ENCODE peak calls at places on chromosomes 6 and 20, in four cellular contexts. L, E, Q and Y are unnamed samples.

GRCh38 chr6:104526383-104526782 is 333.3 kb downstream of the HACE1 start:
- DNase-seq in L (no peak), E (no peak), Q (no peak), Y (no peak)

GRCh38 chr6:119079288-119079809 is 885 bp upstream of the FAM184A start:
- DNase-seq in L (no peak), E (peak), Q (no peak), Y (no peak)

GRCh38 chr6:105318660-105319059 is 84.2 kb downstream of the PREP start:
- DNase-seq in L (no peak), E (peak), Q (no peak), Y (no peak)

GRCh38 chr6:31559958-31560696 is 12.0 kb upstream of the LTA start:
- DNase-seq in L (no peak), E (peak), Q (no peak), Y (no peak)

GRCh38 chr20:11675920-11676617 is 241.6 kb upstream of the BTBD3 start:
- DNase-seq in L (no peak), E (no peak), Q (no peak), Y (no peak)

GRCh38 chr20:59253779-59254319 is 46.6 kb upstream of the EDN3 start:
- DNase-seq in L (no peak), E (no peak), Q (no peak), Y (no peak)

GRCh38 chr20:3678893-3679720 is 2.7 kb downstream of the ADAM33 start:
- DNase-seq in L (no peak), E (no peak), Q (no peak), Y (no peak)

GRCh38 chr20:17210387-17210786 is 16.5 kb upstream of the PCSK2 start:
- DNase-seq in L (no peak), E (no peak), Q (no peak), Y (no peak)

GRCh38 chr6:54698974-54699373 is 147.6 kb upstream of the FAM83B start:
- DNase-seq in L (no peak), E (peak), Q (no peak), Y (no peak)

GRCh38 chr6:56613247-56613851 is 29.3 kb downstream of the DST start:
- DNase-seq in L (no peak), E (no peak), Q (no peak), Y (no peak)

GRCh38 chr20:3403741-3404140 is 3.7 kb downstream of the DNAAF9 start:
- DNase-seq in L (no peak), E (no peak), Q (no peak), Y (no peak)

GRCh38 chr6:121940728-121941127 is 458.7 kb upstream of the HSF2 start:
- DNase-seq in L (no peak), E (no peak), Q (no peak), Y (no peak)

GRCh38 chr20:47295921-47296426 is 60.5 kb downstream of the ZMYND8 start:
- DNase-seq in L (peak), E (peak), Q (no peak), Y (no peak)

GRCh38 chr6:28212510-28213212 is 12.4 kb upstream of the ZSCAN9 start:
- DNase-seq in L (peak), E (peak), Q (no peak), Y (no peak)

GRCh38 chr6:155880905-155881304 is 425.3 kb upstream of the NOX3 start:
- DNase-seq in L (no peak), E (no peak), Q (no peak), Y (no peak)

GRCh38 chr6:43644940-43645612 is at the start of gene RSPH9:
- DNase-seq in L (peak), E (no peak), Q (peak), Y (no peak)

GRCh38 chr6:131657630-131658111 is 20.6 kb downstream of the ENPP3 start:
- DNase-seq in L (no peak), E (peak), Q (no peak), Y (no peak)

GRCh38 chr6:35044145-35044745 is 96.9 kb downstream of the TCP11 start:
- DNase-seq in L (peak), E (peak), Q (no peak), Y (no peak)

GRCh38 chr6:84892666-84893065 is 128.3 kb upstream of the TBX18 start:
- DNase-seq in L (no peak), E (peak), Q (no peak), Y (no peak)

GRCh38 chr20:39800111-39800510 is 838.0 kb downstream of the DHX35 start:
- DNase-seq in L (no peak), E (peak), Q (no peak), Y (no peak)

GRCh38 chr20:57666106-57666833 is 43.5 kb downstream of the PMEPA1 start:
- DNase-seq in L (no peak), E (no peak), Q (no peak), Y (no peak)

GRCh38 chr6:154503576-154504501 is 6.6 kb downstream of the CNKSR3 start:
- DNase-seq in L (no peak), E (no peak), Q (no peak), Y (no peak)

GRCh38 chr6:85670573-85670972 is 27.9 kb upstream of the SYNCRIP start:
- DNase-seq in L (no peak), E (peak), Q (no peak), Y (no peak)

GRCh38 chr20:19806806-19807691 is 49.0 kb downstream of the RIN2 start:
- DNase-seq in L (no peak), E (peak), Q (no peak), Y (no peak)

DNA sequence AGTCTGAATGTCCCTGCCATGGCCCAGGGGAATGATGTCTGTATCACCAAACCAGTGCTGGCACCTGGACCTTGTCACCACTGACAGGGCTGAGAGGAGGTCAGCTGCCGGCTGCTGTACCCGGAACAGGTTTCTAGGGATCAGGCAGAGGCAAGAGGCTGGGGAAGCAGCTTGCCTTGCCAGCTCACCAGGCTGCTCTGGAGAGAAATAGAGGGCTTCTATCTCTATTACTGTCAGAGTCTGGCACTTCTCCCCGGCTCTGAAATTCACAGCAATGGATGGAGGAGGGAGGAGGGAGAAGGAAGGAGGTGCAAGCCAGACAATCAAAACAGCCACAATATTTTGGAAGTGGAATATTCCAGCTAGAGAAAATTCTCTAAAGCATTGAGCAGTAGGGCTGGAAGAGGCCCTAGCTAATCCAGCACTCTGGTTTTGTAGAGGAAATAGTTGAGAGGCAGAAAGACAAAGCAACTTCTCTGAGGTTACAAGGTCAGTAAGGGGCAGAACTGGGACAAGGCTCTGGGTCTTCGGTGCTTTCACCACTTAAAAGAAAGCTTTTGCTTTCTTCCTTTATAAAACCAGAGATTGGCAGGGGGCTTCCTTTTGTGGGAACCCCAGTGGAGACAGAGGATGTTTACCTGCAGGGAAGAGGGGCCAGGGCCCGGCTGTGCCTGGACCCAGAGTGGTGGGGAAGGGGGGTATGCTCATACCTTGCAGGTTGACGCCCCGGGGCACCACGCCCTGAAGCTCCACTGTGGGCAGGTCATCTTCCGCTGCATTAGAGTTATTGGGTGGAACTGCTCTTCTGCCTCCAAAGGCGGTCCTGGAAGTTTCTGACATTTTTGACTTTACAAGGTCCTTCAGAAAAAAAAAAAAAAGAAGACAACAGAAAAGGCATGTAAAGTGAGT is 2.4 kb downstream of the F13A1 start:
- DNase-seq in L (no peak), E (no peak), Q (no peak), Y (no peak)
- TF ChIP-seq CTCF in L (no peak), E (no peak), Q (no peak), Y (no peak)

GRCh38 chr20:36951977-36952738 is 650 bp upstream of the SAMHD1 start:
- DNase-seq in L (no peak), E (no peak), Q (no peak), Y (no peak)
- TF ChIP-seq CTCF in L (no peak), E (no peak), Q (no peak), Y (no peak)

GRCh38 chr6:36099872-36100483 is 30.3 kb upstream of the MAPK13 start:
- DNase-seq in L (no peak), E (no peak), Q (peak), Y (no peak)

GRCh38 chr6:36098920-36099647 is 31.2 kb upstream of the MAPK13 start:
- DNase-seq in L (no peak), E (no peak), Q (no peak), Y (no peak)

GRCh38 chr6:36095497-36096391 is 34.6 kb upstream of the MAPK13 start:
- DNase-seq in L (no peak), E (no peak), Q (no peak), Y (no peak)

GRCh38 chr6:36101691-36102090 is 28.6 kb upstream of the MAPK13 start:
- DNase-seq in L (no peak), E (no peak), Q (no peak), Y (no peak)

DNA sequence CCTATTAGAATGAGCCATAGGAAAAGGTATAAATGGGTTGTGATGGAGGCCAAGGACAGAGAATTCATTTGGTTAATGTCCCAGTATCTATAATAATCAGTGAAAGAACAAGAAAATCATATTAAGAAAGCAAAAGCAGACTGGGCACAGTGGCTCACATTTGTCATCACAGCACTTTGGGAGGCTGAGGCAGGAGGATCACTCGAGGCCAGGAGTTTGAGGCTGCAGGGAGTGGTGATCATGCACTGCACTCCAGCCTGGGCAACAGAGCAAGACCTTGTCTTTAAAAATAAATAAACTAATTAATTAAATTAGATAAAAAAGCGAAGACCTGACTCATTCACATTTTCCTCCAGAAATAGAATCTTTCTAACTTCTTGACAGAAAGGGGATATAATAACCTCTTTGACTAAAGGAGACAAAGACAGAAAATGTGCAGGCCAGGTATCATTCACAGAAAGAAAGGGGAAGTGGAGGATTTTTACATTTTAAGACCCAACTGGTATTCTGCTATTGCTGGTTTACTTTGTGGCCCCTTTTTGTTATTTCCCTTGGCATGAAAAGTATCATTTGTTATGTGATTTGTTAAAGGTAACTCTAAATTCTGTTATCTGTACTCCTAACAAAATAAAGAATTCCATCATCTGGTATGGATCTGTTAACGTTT is 31.9 kb upstream of the MAPK13 start:
- DNase-seq in L (no peak), E (no peak), Q (no peak), Y (no peak)
- TF ChIP-seq CTCF in L (no peak), E (no peak), Q (no peak), Y (no peak)

DNA sequence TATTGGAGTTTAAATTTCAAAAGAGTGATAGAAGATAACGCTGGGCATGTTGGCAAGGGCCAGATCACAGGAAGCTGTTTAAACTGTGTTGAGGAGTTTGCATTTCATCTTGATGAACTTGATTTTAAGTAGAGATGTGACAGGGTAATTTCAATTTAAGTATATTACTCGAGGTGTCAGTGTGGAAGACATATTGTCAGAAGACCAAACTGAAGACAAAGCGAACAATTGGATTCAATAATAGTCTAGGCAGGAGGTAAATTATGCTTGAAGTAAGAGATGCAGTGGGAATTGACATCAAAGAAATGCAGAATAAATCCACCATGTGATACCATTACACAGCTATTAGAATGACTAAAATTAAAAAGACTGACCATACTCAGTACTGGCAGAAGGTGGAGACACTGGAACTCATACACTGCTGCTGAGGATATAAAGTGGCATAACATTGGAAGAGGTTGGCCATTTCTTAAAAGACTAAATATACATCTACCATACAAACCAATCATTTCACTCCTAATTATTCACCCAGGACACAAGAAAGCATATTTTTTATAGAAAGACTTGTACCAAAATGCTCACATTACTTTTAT is 240.8 kb downstream of the ARHGAP18 start:
- DNase-seq in L (no peak), E (peak), Q (no peak), Y (no peak)
- TF ChIP-seq CTCF in L (no peak), E (no peak), Q (no peak), Y (no peak)

DNA sequence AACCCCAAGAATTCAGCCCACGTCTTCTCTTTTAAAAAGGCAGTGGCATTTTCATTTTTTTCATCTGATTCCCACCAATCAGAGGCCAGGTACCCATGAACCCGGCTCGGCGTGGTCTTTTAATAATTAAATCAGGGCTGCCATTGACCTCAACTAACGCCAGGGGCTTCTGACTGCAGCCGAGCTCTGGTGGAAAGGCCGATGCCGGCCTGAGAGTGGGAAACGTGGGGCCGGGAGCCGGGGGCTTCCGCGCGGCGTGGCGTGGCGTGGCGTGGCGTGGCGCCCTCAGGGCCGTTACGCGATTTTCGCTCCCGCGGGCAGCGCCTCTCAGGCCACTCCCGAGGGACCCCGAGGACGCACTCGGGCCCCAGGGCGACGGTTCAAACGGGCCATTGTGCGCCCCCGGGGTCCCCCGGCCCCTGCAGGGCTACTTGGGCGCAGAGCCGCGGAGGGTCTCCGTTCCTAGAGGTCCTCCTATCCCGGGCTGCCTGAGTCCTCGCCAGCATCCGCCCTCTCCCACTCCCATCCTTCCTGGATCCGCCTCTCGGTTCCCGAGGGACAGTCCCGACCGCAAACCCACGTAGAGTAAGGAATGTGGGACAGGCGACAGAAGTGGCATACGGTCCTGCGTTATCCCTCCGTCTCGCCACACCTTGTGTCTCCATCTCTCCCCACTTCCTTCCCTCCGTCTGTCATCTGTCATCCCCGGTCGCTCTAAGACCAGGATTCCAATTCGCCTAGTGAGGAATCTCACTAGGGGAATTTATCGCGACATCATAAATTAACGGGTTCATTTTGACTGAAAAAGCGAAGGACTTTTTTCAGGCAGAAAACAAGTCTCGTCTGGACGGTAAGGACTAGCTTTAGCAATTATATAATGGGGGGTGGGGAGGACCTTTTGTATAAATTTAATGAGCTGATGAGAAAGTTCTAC is 876 bp upstream of the TBPL1 start:
- DNase-seq in L (peak), E (peak), Q (peak), Y (no peak)
- TF ChIP-seq CTCF in L (peak), E (peak), Q (no peak), Y (no peak)

GRCh38 chr6:159311618-159312017 is 142.4 kb downstream of the FNDC1 start:
- DNase-seq in L (no peak), E (peak), Q (no peak), Y (no peak)
- TF ChIP-seq CTCF in L (no peak), E (peak), Q (no peak), Y (no peak)